ENCODE peak calls at places on chromosomes 6 and 20, in eight cellular contexts. Q is Peyer's patch, A is neural progenitor cell, D is breast epithelium, M is H9, O is fibroblast of lung, R is right lobe of liver, P is mammary epithelial cell. E is an unnamed sample.

GRCh38 chr20:3323398-3323797 is 84.1 kb downstream of the DNAAF9 start:
- DNase-seq in Q (no peak), D (no peak), P (peak), R (no peak), M (no peak), O (no peak), A (no peak), E (no peak)

GRCh38 chr6:84645563-84646266 is 118.7 kb downstream of the TBX18 start:
- DNase-seq in D (no peak), R (no peak), M (no peak), O (peak), A (no peak), Q (no peak), P (peak), E (no peak)

GRCh38 chr20:57323034-57323433 is 6.6 kb upstream of the SPO11 start:
- DNase-seq in P (peak), R (no peak), O (peak), M (peak), A (peak), Q (no peak), D (peak), E (no peak)

GRCh38 chr6:138000955-138001354 is 106.3 kb downstream of the PERP start:
- DNase-seq in R (no peak), O (no peak), A (no peak), Q (no peak), M (no peak), D (no peak), P (no peak), E (no peak)

GRCh38 chr6:158416841-158417759 is 104.8 kb downstream of the TULP4 start:
- DNase-seq in M (no peak), D (no peak), P (peak), Q (no peak), R (no peak), A (no peak), O (peak), E (no peak)

GRCh38 chr6:6915813-6916547 is 191.8 kb upstream of the RREB1 start:
- DNase-seq in P (peak), R (peak), M (no peak), O (peak), D (peak), Q (no peak), A (no peak), E (peak)

GRCh38 chr6:128554302-128554701 is 33.9 kb upstream of the PTPRK start:
- DNase-seq in M (no peak), Q (no peak), R (no peak), O (peak), P (no peak), A (no peak), D (no peak), E (no peak)

GRCh38 chr6:106560966-106561740 is 68.1 kb downstream of the RTN4IP1 start:
- DNase-seq in M (no peak), P (peak), O (peak), A (no peak), D (no peak), R (no peak), Q (no peak), E (no peak)

GRCh38 chr6:1136415-1136774 is 175.5 kb upstream of the FOXQ1 start:
- DNase-seq in R (peak), O (peak), M (no peak), P (peak), A (no peak), Q (no peak), D (peak), E (no peak)

GRCh38 chr20:24776755-24777271 is 172.3 kb upstream of the CST7 start:
- DNase-seq in Q (no peak), O (no peak), A (no peak), D (no peak), M (no peak), P (no peak), R (peak), E (no peak)

GRCh38 chr6:64672131-64672530 is 1034.9 kb downstream of the EYS start:
- DNase-seq in D (no peak), M (no peak), P (no peak), Q (no peak), A (no peak), R (no peak), O (no peak), E (no peak)

GRCh38 chr6:113160716-113161115 is 696.4 kb upstream of the MARCKS start:
- DNase-seq in M (no peak), P (no peak), Q (no peak), A (no peak), D (no peak), R (no peak), O (no peak), E (no peak)

GRCh38 chr20:57714409-57715267 is 4.8 kb upstream of the PMEPA1 start:
- DNase-seq in A (no peak), R (no peak), P (peak), M (no peak), Q (no peak), D (no peak), O (peak), E (no peak)

GRCh38 chr20:34970193-34971037 is 14.7 kb downstream of the MYH7B start:
- DNase-seq in P (no peak), D (no peak), Q (no peak), M (no peak), R (no peak), O (no peak), A (no peak), E (no peak)

DNA sequence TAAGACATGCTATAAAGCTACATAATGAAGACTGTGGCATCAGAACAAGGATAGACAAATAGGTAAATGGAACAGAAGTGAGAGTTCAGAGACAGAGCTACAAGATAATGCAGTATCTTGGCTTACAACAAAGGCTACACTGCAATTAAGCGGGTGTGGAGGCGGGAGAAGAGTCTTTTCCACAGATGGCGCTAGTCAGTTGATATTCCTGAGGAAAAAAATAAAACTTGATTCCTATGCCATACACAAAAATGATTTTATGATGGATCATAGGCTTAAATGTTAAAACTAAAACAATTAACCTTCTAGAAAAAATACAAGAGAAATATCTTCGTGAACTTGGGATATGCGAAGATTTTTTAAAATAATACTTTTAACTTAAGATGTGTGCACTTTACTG is 31.0 kb downstream of the RIN2 start:
- DNase-seq in M (no peak), Q (no peak), P (no peak), O (no peak), R (no peak), A (peak), D (no peak), E (no peak)
- TF ChIP-seq CTCF in M (peak), Q (no peak), P (no peak), O (no peak), R (no peak), A (peak), D (no peak), E (no peak)

DNA sequence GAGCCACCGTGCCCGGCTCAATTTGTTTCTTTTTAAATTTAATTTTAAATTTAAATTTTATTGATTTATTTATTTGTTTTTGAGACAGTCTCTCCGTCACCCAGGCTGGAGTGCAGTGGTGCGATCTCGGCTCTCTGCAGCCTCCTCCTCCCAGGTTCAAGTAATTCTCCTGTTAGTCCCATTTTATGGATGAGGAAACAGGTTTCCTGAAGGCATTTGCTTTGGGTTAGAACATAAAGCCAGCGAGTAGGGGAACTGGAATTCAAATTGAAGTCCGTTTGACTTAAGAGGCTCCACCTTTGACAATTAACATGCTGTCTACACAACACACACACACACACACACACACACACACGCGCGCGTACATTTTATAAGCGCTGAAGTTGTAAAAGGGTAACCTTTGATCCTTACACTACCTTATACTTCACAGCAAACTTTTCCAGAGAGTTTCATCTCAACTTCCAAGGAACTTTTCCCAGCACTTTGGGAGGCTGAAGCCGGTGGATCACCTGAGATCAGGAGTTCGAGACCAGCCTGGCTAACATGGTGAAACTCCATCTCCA is 232.0 kb downstream of the BCAS1 start:
- DNase-seq in A (no peak), Q (peak), P (no peak), D (no peak), R (no peak), O (no peak), M (no peak), E (no peak)
- H3K27ac ChIP-seq in A (no peak), Q (peak), P (no peak), D (no peak), R (no peak), O (no peak), M (no peak), E (no peak)

DNA sequence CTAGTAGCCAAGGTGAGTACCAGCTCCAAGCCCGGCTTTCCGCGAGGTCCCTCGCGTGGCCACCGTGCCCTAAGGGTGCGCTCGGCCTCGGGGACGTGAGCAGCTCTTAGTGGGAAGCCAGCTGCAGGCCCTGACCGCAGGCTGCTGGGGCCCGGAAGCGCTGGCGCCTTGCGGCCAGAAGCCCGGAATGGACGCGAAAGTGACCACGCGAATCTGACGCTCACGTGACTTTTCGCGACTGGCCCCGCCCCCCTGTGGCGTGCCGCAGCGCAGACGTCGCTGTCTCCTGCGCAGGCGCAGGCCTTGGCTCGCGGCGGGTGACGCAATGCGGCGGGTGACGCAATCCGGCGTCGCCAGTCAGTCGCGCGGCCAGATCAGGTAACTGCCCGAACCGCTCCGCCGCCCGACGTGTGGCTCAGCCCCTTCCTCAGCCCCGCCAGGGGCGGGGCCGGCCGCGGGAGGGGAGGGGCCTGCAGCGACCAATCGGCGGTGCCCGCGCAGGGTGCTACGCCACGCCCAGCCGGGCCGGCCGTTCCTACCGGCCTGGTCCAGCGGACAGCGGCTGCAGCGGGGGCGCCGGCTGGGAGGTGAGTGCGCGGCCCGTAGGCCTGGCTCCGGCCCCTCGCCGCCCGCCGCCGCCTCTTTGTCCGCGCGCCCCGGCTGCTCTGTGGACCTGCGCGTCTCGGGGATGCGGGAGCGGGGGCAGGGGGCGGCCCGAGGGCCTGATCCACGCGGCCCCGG is at the start of gene GZF1:
- DNase-seq in Q (peak), R (peak), D (peak), A (peak), P (peak), O (peak), M (peak), E (peak)
- TF ChIP-seq CTCF in Q (peak), R (no peak), D (peak), A (no peak), P (no peak), O (no peak), M (no peak), E (no peak)

GRCh38 chr6:34338377-34338776 is 54.1 kb downstream of the NUDT3 start:
- DNase-seq in D (no peak), R (no peak), Q (no peak), O (no peak), P (no peak), A (no peak), M (no peak), E (no peak)

GRCh38 chr6:34331361-34332050 is 61.0 kb downstream of the NUDT3 start:
- DNase-seq in D (no peak), P (no peak), R (no peak), M (no peak), O (no peak), A (no peak), Q (no peak), E (no peak)

GRCh38 chr6:34332255-34333198 is 59.9 kb downstream of the NUDT3 start:
- DNase-seq in Q (no peak), A (no peak), D (no peak), R (no peak), P (no peak), M (no peak), O (no peak), E (no peak)

GRCh38 chr6:34333858-34334257 is 58.6 kb downstream of the NUDT3 start:
- DNase-seq in R (no peak), M (no peak), P (no peak), Q (no peak), D (no peak), O (no peak), A (no peak), E (no peak)

GRCh38 chr6:34334796-34335416 is 57.6 kb downstream of the NUDT3 start:
- DNase-seq in A (no peak), O (no peak), R (no peak), P (no peak), Q (no peak), M (no peak), D (no peak), E (no peak)
- H3K27ac ChIP-seq in A (no peak), O (no peak), R (no peak), P (no peak), Q (no peak), M (no peak), D (no peak), E (no peak)

GRCh38 chr6:3162565-3163247 is 5.4 kb upstream of the TUBB2A start:
- DNase-seq in P (peak), R (peak), O (peak), M (peak), A (peak), Q (peak), D (peak), E (peak)
- TF ChIP-seq CTCF in P (peak), R (no peak), O (no peak), M (peak), A (peak), Q (peak), D (peak), E (no peak)

GRCh38 chr6:73516712-73517489 is 3.9 kb downstream of the EEF1A1 start:
- DNase-seq in Q (no peak), O (no peak), M (no peak), R (no peak), D (no peak), A (no peak), P (no peak), E (no peak)

GRCh38 chr6:73515204-73516101 is 5.4 kb downstream of the EEF1A1 start:
- DNase-seq in M (peak), A (peak), D (peak), Q (peak), O (peak), P (peak), R (no peak), E (no peak)

GRCh38 chr6:73513496-73513854 is 7.4 kb downstream of the EEF1A1 start:
- DNase-seq in R (no peak), Q (no peak), D (no peak), A (no peak), M (no peak), O (no peak), P (no peak), E (no peak)

GRCh38 chr6:73511796-73512195 is 9.0 kb downstream of the EEF1A1 start:
- DNase-seq in M (peak), R (no peak), O (no peak), Q (no peak), D (no peak), A (no peak), P (no peak), E (no peak)

GRCh38 chr6:73514746-73515110 is 6.1 kb downstream of the EEF1A1 start:
- DNase-seq in P (no peak), Q (no peak), R (no peak), D (no peak), O (no peak), A (no peak), M (peak), E (no peak)
- H3K27ac ChIP-seq in P (peak), Q (no peak), R (no peak), D (peak), O (no peak), A (peak), M (peak), E (no peak)

GRCh38 chr6:116938305-116938704 is 61.3 kb downstream of the RFX6 start:
- DNase-seq in M (no peak), O (no peak), D (no peak), A (no peak), P (no peak), Q (no peak), R (no peak), E (no peak)
- TF ChIP-seq CTCF in M (no peak), O (no peak), D (no peak), A (no peak), P (no peak), Q (no peak), R (no peak), E (no peak)